ENCODE peak calls at places on chromosome 5, in eight cellular contexts. Z, O, N, W, A, Q, T and M are unnamed samples.

GRCh38 chr5:76986828-76987526 is 34.1 kb downstream of the CRHBP start:
- DNase-seq in T (peak; percentile 50), A (no peak), Z (no peak), Q (no peak), O (no peak), N (no peak), W (no peak), M (no peak)

GRCh38 chr5:154559398-154560276 is 81.6 kb upstream of the HAND1 start:
- DNase-seq in Q (no peak), N (no peak), T (no peak), A (no peak), O (no peak), W (no peak), Z (no peak), M (no peak)

GRCh38 chr5:54689411-54690251 is 172.1 kb downstream of the SNX18 start:
- DNase-seq in N (no peak), Q (no peak), W (no peak), Z (peak; percentile 58), T (no peak), O (no peak), A (no peak), M (no peak)

GRCh38 chr5:89282832-89283510 is 400.0 kb upstream of the MEF2C start:
- DNase-seq in T (no peak), O (no peak), N (no peak), W (peak; percentile 28), Q (no peak), Z (peak; percentile 92), A (no peak), M (no peak)

GRCh38 chr5:143559586-143559985 is 156.1 kb upstream of the NR3C1 start:
- DNase-seq in Q (no peak), N (no peak), O (no peak), T (no peak), Z (no peak), A (no peak), W (no peak), M (no peak)

GRCh38 chr5:67350600-67351315 is 154.2 kb upstream of the CD180 start:
- DNase-seq in N (no peak), W (peak; percentile 12), A (no peak), Z (no peak), T (no peak), Q (no peak), O (peak; percentile 29), M (no peak)

GRCh38 chr5:34576849-34577248 is 79.3 kb upstream of the RAI14 start:
- DNase-seq in Q (no peak), N (no peak), Z (no peak), O (no peak), A (no peak), W (no peak), T (no peak), M (no peak)

GRCh38 chr5:154898210-154898609 is 39.8 kb downstream of the CNOT8 start:
- DNase-seq in T (no peak), W (no peak), N (no peak), Q (no peak), O (no peak), Z (no peak), A (no peak), M (no peak)

GRCh38 chr5:50320131-50320749 is 120.8 kb downstream of the EMB start:
- DNase-seq in T (no peak), A (no peak), Z (no peak), O (no peak), Q (no peak), W (no peak), N (no peak), M (no peak)

GRCh38 chr5:42640835-42641234 is 115.8 kb upstream of the CCDC152 start:
- DNase-seq in O (no peak), N (no peak), Q (no peak), Z (no peak), T (no peak), W (no peak), A (no peak), M (no peak)

GRCh38 chr5:160514866-160515265 is 93.2 kb downstream of the PTTG1 start:
- DNase-seq in Q (no peak), A (no peak), T (peak; percentile 51), W (no peak), N (no peak), Z (no peak), O (no peak), M (no peak)

GRCh38 chr5:112475747-112476435 is 56.8 kb upstream of the EPB41L4A start:
- DNase-seq in A (no peak), O (no peak), Z (peak; percentile 17), W (peak; percentile 64), T (no peak), N (no peak), Q (no peak), M (no peak)

GRCh38 chr5:9774472-9775079 is 144.4 kb upstream of the TAS2R1 start:
- DNase-seq in Q (no peak), A (peak; percentile 56), W (no peak), Z (peak; percentile 71), T (peak; percentile 71), N (no peak), O (no peak), M (no peak)

GRCh38 chr5:59540366-59540765 is 353.2 kb downstream of the PDE4D start:
- DNase-seq in N (no peak), W (peak; percentile 75), Z (no peak), Q (peak; percentile 28), T (no peak), O (no peak), A (no peak), M (no peak)

GRCh38 chr5:141875022-141875740 is 3.0 kb downstream of the PCDH1 start:
- DNase-seq in Q (peak; percentile 9), N (no peak), W (no peak), Z (no peak), A (no peak), O (no peak), T (peak; percentile 63), M (no peak)

GRCh38 chr5:151787817-151788216 is 16.1 kb downstream of the G3BP1 start:
- DNase-seq in T (no peak), Z (no peak), A (no peak), N (no peak), W (no peak), O (no peak), Q (no peak), M (no peak)

GRCh38 chr5:151784141-151784540 is 12.4 kb downstream of the G3BP1 start:
- DNase-seq in O (no peak), Z (no peak), T (peak; percentile 59), W (no peak), A (no peak), N (no peak), Q (no peak), M (no peak)

GRCh38 chr5:151781201-151781600 is 9.4 kb downstream of the G3BP1 start:
- DNase-seq in Z (no peak), N (no peak), Q (no peak), A (no peak), T (no peak), O (no peak), W (no peak), M (no peak)

DNA sequence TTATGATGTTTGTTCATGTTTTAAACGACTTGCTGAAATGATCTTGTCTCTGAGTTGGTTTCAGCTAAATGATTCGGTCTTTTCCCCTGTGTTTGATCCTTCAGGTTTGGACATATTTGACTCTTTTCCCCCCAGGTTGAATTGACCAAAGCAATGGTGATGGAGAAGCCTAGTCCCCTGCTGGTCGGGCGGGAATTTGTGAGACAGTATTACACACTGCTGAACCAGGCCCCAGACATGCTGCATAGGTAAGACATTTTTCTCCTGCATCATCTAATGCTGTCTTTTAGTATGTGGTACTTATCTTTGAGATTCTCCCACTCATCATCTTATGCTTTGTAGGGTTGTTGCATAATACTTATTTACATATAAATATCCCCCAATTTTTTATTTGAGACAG is 14.7 kb downstream of the G3BP1 start:
- DNase-seq in O (no peak), Z (no peak), Q (no peak), W (no peak), A (no peak), N (no peak), T (no peak), M (no peak)
- H3K4me1 ChIP-seq in O (peaks cover 30% of the 10 kb centered on the region), Z (no peaks in the 10 kb centered on the region), Q (peaks cover 50% of the 10 kb centered on the region), W (no peaks in the 10 kb centered on the region), A (peaks cover 13% of the 10 kb centered on the region), N (peaks cover 43% of the 10 kb centered on the region), T (no peaks in the 10 kb centered on the region), M (peaks cover 21% of the 10 kb centered on the region)

DNA sequence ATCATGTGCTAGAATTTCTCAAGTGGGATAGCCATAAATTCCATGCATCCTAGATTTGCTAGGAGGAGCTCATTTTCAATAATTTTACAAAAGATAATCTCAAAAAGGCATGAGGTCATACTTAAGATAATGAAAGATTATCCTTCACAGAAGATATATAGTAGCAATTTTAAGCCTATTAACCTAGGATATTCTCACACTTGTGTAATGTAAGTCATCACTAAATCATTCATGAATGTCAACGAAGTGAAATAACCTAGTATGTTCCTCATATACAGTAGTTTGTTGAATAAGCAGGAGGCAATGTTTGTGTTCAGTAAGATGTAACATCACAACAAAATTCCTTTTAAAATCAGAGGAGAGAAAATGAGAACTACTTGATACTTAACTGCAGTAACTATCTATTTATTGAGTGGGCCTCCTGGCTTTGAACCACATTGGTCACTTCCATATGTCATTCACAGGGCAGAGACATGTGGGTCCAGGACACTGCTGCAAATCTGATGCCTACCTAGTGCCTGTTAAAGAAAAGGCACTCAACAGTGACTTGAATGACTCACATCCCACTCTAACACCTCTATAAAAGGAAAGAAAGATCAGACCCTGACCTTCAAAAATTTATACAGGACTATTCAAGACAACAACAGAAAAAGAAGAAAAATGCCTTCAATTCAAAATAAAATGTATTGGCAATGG is 8.2 kb downstream of the LIFR start:
- DNase-seq in Q (no peak), Z (no peak), O (no peak), W (peak; percentile 25), N (no peak), T (no peak), A (no peak), M (no peak)
- H3K4me3 ChIP-seq in Q (no peak overlapping the region), Z (no peak overlapping the region), O (no peak overlapping the region), W (no peak overlapping the region), N (peak overlapping the region; percentile 13), T (peak overlapping the region; percentile 31), A (no peak overlapping the region), M (no peak overlapping the region)

GRCh38 chr5:95842955-95843544 is 20.5 kb upstream of the GLRX start:
- DNase-seq in W (peak; percentile 69), A (peak; percentile 49), Q (peak; percentile 84), N (no peak), O (peak; percentile 80), T (peak; percentile 68), Z (peak; percentile 87), M (peak; percentile 55)
- TF ChIP-seq CTCF in W (no peak), A (peak; percentile 21), Q (no peak), N (no peak), O (no peak), T (no peak), Z (no peak), M (no peak)

GRCh38 chr5:170495796-170496195 is 8.0 kb upstream of the KCNIP1 start:
- DNase-seq in O (no peak), N (no peak), Q (no peak), W (no peak), A (no peak), Z (no peak), T (no peak), M (no peak)
- H3K4me1 ChIP-seq in O (no peaks in the 10 kb centered on the region), N (peaks cover 17% of the 10 kb centered on the region), Q (no peaks in the 10 kb centered on the region), W (peaks cover 13% of the 10 kb centered on the region), A (no peaks in the 10 kb centered on the region), Z (peaks cover 21% of the 10 kb centered on the region), T (no peaks in the 10 kb centered on the region), M (no peaks in the 10 kb centered on the region)

GRCh38 chr5:124725040-124725434 is 21.4 kb downstream of the ZNF608 start:
- DNase-seq in O (no peak), Z (no peak), T (peak; percentile 59), Q (no peak), W (no peak), A (no peak), N (no peak), M (no peak)
- H3K4me3 ChIP-seq in O (no peak overlapping the region), Z (no peak overlapping the region), T (no peak overlapping the region), Q (no peak overlapping the region), W (no peak overlapping the region), A (no peak overlapping the region), N (no peak overlapping the region), M (no peak overlapping the region)

GRCh38 chr5:52964138-52964537 is 25.0 kb upstream of the ITGA2 start:
- DNase-seq in O (no peak), A (no peak), Z (no peak), Q (no peak), T (no peak), N (no peak), W (no peak), M (no peak)
- TF ChIP-seq CTCF in O (no peak), A (no peak), Z (no peak), Q (no peak), T (peak; percentile 24), N (no peak), W (no peak), M (no peak)